ENCODE peak calls at places on chromosomes 3 and 15, in five cellular contexts. P is GM04504, Y is HT1080, U is cardiac muscle cell, L is foreskin fibroblast. V is an unnamed sample.
A peak's percentile ranks its signal among the peaks of the same experiment; 100 is the strongest.

GRCh38 chr15:56835598-56836275 is 82.7 kb upstream of the TCF12 start:
- DNase-seq in P (no peak), Y (no peak), U (no peak), L (peak; percentile 40), V (no peak)

GRCh38 chr3:122353215-122353614 is 28.2 kb downstream of the CSTA start:
- DNase-seq in P (no peak), Y (no peak), U (no peak), L (peak; percentile 13), V (no peak)

GRCh38 chr15:95286316-95286880 is 1044.1 kb upstream of the NR2F2 start:
- DNase-seq in P (no peak), Y (no peak), U (no peak), L (no peak), V (peak; percentile 41)

GRCh38 chr15:59918994-59919951 is 84.8 kb upstream of the FOXB1 start:
- DNase-seq in P (peak; percentile 21), Y (peak; percentile 91), U (no peak), L (peak; percentile 31), V (peak; percentile 88)

GRCh38 chr3:64616953-64617352 is 70.8 kb downstream of the ADAMTS9 start:
- DNase-seq in P (no peak), Y (no peak), U (no peak), L (no peak), V (no peak)

GRCh38 chr3:48631516-48632448 is 3.5 kb downstream of the SLC26A6 start:
- DNase-seq in P (no peak), Y (no peak), U (no peak), L (no peak), V (no peak)

GRCh38 chr3:159273608-159274007 is 471.8 kb downstream of the MFSD1 start:
- DNase-seq in P (peak; percentile 24), Y (peak; percentile 33), U (peak; percentile 87), L (peak; percentile 64), V (peak; percentile 50)

GRCh38 chr3:144381607-144382006 is 410.0 kb downstream of the DIPK2A start:
- DNase-seq in P (no peak), Y (no peak), U (no peak), L (no peak), V (no peak)

GRCh38 chr3:193016437-193016887 is 98.8 kb upstream of the MB21D2 start:
- DNase-seq in P (no peak), Y (peak; percentile 60), U (peak; percentile 35), L (peak; percentile 5), V (no peak)

GRCh38 chr3:140630366-140630765 is 47.5 kb upstream of the TRIM42 start:
- DNase-seq in P (no peak), Y (no peak), U (no peak), L (no peak), V (peak; percentile 37)

GRCh38 chr15:86162676-86163075 is 83.0 kb downstream of the AGBL1 start:
- DNase-seq in P (no peak), Y (no peak), U (no peak), L (no peak), V (no peak)

GRCh38 chr15:38996111-38996541 is 431.5 kb upstream of the RASGRP1 start:
- DNase-seq in P (peak; percentile 94), Y (peak; percentile 25), U (no peak), L (peak; percentile 90), V (peak; percentile 85)

GRCh38 chr3:159872374-159873109 is 116.1 kb upstream of the IL12A start:
- DNase-seq in P (peak; percentile 77), Y (peak; percentile 97), U (no peak), L (peak; percentile 89), V (peak; percentile 93)

GRCh38 chr15:71807125-71807629 is 3.2 kb upstream of the NR2E3 start:
- DNase-seq in P (no peak), Y (no peak), U (no peak), L (no peak), V (peak; percentile 26)